ENCODE peak calls at places on chromosome 4, in four cellular contexts. O is tibial artery, B is colonic mucosa, K is astrocyte. L is an unnamed sample.
A peak's percentile ranks its signal among the peaks of the same experiment; 100 is the strongest.

GRCh38 chr4:10015140-10015753 is 6.0 kb downstream of the SLC2A9 start:
- DNase-seq in O (no peak), B (peak; percentile 67), K (no peak), L (no peak)

GRCh38 chr4:47465008-47465407 is 1.5 kb upstream of the COMMD8 start:
- DNase-seq in O (no peak), K (no peak), B (no peak), L (no peak)

GRCh38 chr4:185099024-185099682 is 43.9 kb upstream of the SLC25A4 start:
- DNase-seq in B (no peak), K (no peak), O (no peak), L (no peak)

GRCh38 chr4:168451744-168452394 is 28.4 kb downstream of the DDX60L start:
- DNase-seq in B (no peak), K (peak; percentile 79), O (no peak), L (peak; percentile 72)

GRCh38 chr4:62053974-62054373 is 853.8 kb downstream of the ADGRL3 start:
- DNase-seq in K (peak; percentile 9), B (no peak), O (no peak), L (no peak)

GRCh38 chr4:108114503-108114902 is 54.2 kb downstream of the LEF1 start:
- DNase-seq in B (no peak), K (no peak), O (no peak), L (no peak)

GRCh38 chr4:159455675-159456235 is 352.9 kb downstream of the RAPGEF2 start:
- DNase-seq in O (no peak), B (no peak), K (peak; percentile 27), L (no peak)

GRCh38 chr4:13635281-13635799 is 7.8 kb upstream of the BOD1L1 start:
- DNase-seq in K (no peak), B (no peak), O (no peak), L (no peak)

GRCh38 chr4:99949034-99949998 is 759 bp downstream of the H2AZ1 start:
- DNase-seq in K (peak; percentile 81), B (peak; percentile 97), O (peak; percentile 95), L (peak; percentile 77)

GRCh38 chr4:69473699-69474098 is 22.0 kb downstream of the UGT2B4 start:
- DNase-seq in B (no peak), K (no peak), O (no peak), L (no peak)

GRCh38 chr4:56626963-56627362 is 54.1 kb downstream of the HOPX start:
- DNase-seq in B (no peak), K (no peak), O (no peak), L (no peak)

GRCh38 chr4:151917145-151917775 is 156.5 kb upstream of the GATB start:
- DNase-seq in B (no peak), K (no peak), O (no peak), L (no peak)

GRCh38 chr4:15658136-15658535 is 3.0 kb upstream of the FBXL5 start:
- DNase-seq in O (no peak), K (no peak), B (no peak), L (no peak)

GRCh38 chr4:23930750-23931488 is 41.1 kb upstream of the PPARGC1A start:
- DNase-seq in O (peak; percentile 91), B (peak; percentile 40), K (peak; percentile 35), L (peak; percentile 23)

GRCh38 chr4:26126135-26126718 is 194.6 kb upstream of the RBPJ start:
- DNase-seq in O (no peak), B (no peak), K (no peak), L (no peak)

GRCh38 chr4:23945521-23946017 is 55.7 kb upstream of the PPARGC1A start:
- DNase-seq in K (peak; percentile 73), O (no peak), B (no peak), L (peak; percentile 74)

GRCh38 chr4:148397771-148398170 is 44.4 kb downstream of the NR3C2 start:
- DNase-seq in K (no peak), O (no peak), B (no peak), L (no peak)

GRCh38 chr4:121108557-121108956 is 36.2 kb upstream of the NDNF start:
- DNase-seq in B (no peak), O (no peak), K (no peak), L (no peak)

GRCh38 chr4:25427871-25428270 is 50.8 kb downstream of the ANAPC4 start:
- DNase-seq in K (no peak), O (no peak), B (no peak), L (no peak)

GRCh38 chr4:110196871-110197420 is 1.5 kb downstream of the ELOVL6 start:
- DNase-seq in K (peak; percentile 22), O (peak; percentile 69), B (peak; percentile 65), L (no peak)

GRCh38 chr4:24745172-24745895 is 50.0 kb upstream of the SOD3 start:
- DNase-seq in B (no peak), K (peak; percentile 51), O (no peak), L (no peak)

GRCh38 chr4:25532579-25532978 is 123.1 kb upstream of the SLC34A2 start:
- DNase-seq in K (no peak), B (no peak), O (no peak), L (no peak)

GRCh38 chr4:151668687-151669402 is 92.0 kb downstream of the GATB start:
- DNase-seq in B (no peak), O (no peak), K (no peak), L (no peak)

GRCh38 chr4:38004887-38005286 is 44.7 kb downstream of the PTTG2 start:
- DNase-seq in B (no peak), O (no peak), K (no peak), L (no peak)

GRCh38 chr4:110475881-110476818 is at the start of gene ENPEP:
- DNase-seq in K (no peak), O (no peak), B (peak; percentile 42), L (no peak)

GRCh38 chr4:87058272-87059073 is 123.7 kb downstream of the AFF1 start:
- DNase-seq in K (no peak), B (no peak), O (no peak), L (no peak)
- TF ChIP-seq CTCF in K (no peak), B (no peak), O (peak; percentile 29), L (peak; percentile 52)

DNA sequence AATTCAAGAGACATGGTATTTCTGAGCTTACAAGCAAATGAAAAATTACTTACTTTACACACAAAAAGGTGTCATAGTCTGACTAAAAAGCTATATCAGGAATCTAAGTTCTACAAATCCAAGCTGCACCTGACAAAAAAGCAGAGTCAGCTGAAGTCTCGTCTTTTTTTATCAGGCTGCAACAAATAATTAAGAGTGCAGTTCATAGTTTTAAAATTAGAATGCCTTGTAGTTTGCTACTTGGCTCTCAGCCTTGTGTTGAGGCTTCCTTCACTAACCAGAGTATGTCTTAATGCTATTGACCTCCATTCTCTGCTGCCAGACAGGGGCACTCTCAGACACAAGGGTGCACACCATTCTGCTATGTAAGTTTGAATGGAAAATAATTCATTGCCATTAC is 940.7 kb downstream of the PCDH7 start:
- DNase-seq in O (no peak), K (no peak), B (no peak), L (no peak)
- H3K4me3 ChIP-seq in O (no peak overlapping the region), K (no peak overlapping the region), B (no peak overlapping the region), L (no peak overlapping the region)

GRCh38 chr4:182788197-182788596 is 129.0 kb downstream of the DCTD start:
- DNase-seq in B (no peak), O (no peak), K (no peak), L (no peak)
- H3K36me3 ChIP-seq in B (no peaks in the 10 kb centered on the region), O (no peaks in the 10 kb centered on the region), K (peaks cover 14% of the 10 kb centered on the region), L (no peaks in the 10 kb centered on the region)

GRCh38 chr4:55005910-55006309 is 119.5 kb downstream of the KDR start:
- DNase-seq in O (no peak), K (no peak), B (no peak), L (no peak)

GRCh38 chr4:55004831-55005230 is 120.6 kb downstream of the KDR start:
- DNase-seq in K (peak; percentile 49), B (no peak), O (no peak), L (no peak)

GRCh38 chr4:55012363-55013255 is 112.8 kb downstream of the KDR start:
- DNase-seq in K (no peak), O (no peak), B (no peak), L (no peak)

GRCh38 chr4:55010550-55010949 is 114.8 kb downstream of the KDR start:
- DNase-seq in O (no peak), B (no peak), K (no peak), L (no peak)

GRCh38 chr4:55008166-55009056 is 117.0 kb downstream of the KDR start:
- DNase-seq in K (no peak), O (no peak), B (no peak), L (no peak)
- TF ChIP-seq CTCF in K (peak; percentile 4), O (no peak), B (no peak), L (peak; percentile 31)

DNA sequence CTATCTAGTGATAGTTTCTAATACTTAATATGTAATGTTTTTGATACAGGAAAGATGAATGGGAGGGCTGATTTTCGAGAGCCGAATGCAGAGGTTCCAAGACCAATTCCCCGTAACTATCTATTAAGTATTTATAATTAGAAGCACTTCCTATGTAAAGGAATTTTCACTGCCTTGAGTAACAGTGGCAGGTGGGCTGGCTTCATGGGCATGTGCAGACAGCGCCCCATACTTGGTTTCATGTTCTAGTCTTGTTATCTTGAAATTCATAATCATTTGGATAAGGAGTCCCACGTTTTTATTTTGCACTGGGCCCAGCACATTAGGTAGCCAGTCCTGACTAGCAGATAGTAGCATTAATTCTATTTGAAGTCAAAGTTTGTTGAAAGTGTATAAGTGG is 1.7 kb downstream of the OCIAD1 start:
- DNase-seq in O (no peak), B (no peak), K (no peak), L (no peak)
- H3K4me3 ChIP-seq in O (peak overlapping the region; percentile 73), B (no peak overlapping the region), K (peak overlapping the region; percentile 99), L (no peak overlapping the region)

GRCh38 chr4:138935-139334 is 14.6 kb downstream of the ZNF718 start:
- DNase-seq in B (no peak), K (no peak), O (no peak), L (no peak)
- H3K36me3 ChIP-seq in B (peaks cover 9% of the 10 kb centered on the region), K (peaks cover 22% of the 10 kb centered on the region), O (peaks cover 97% of the 10 kb centered on the region), L (peaks cover 2% of the 10 kb centered on the region)

GRCh38 chr4:2276581-2277325 is 14.8 kb upstream of the MXD4 start:
- DNase-seq in K (no peak), O (no peak), B (no peak), L (no peak)

GRCh38 chr4:2274320-2275043 is 12.6 kb upstream of the MXD4 start:
- DNase-seq in K (no peak), O (no peak), B (no peak), L (no peak)

GRCh38 chr4:2273657-2274319 is 11.9 kb upstream of the MXD4 start:
- DNase-seq in B (no peak), O (no peak), K (no peak), L (no peak)

GRCh38 chr4:2277956-2278355 is 16.0 kb upstream of the MXD4 start:
- DNase-seq in K (no peak), O (no peak), B (no peak), L (no peak)

GRCh38 chr4:2275546-2276251 is 13.8 kb upstream of the MXD4 start:
- DNase-seq in B (no peak), K (no peak), O (no peak), L (no peak)
- TF ChIP-seq CTCF in B (no peak), K (no peak), O (no peak), L (no peak)

DNA sequence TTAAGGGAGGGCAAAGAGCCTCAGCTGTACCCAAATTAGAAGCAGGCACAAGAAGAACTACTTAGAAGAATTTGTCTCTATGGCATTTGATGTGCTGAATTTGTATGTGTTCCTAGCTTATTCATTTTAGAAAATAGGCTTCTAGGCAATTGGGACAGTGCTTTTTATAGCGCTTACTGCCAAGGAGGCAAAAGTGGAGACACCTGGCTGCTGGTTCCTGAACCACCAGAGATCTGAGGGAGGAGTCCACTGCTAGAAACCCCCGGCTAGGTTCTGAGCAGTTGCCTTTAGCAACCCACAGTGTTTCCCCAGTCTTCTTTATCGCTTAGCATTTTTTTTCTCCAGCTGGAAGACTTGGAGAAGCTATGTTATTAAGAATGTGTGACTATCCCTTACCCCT is 1.3 kb upstream of the RNF150 start:
- DNase-seq in K (no peak), B (no peak), O (no peak), L (no peak)
- H3K4me3 ChIP-seq in K (no peak overlapping the region), B (no peak overlapping the region), O (no peak overlapping the region), L (no peak overlapping the region)